ENCODE peak calls at places on chromosomes 13 and 19, in five cellular contexts. One of them, this sample, is unnamed.

GRCh38 chr13:95497307-95497943 is 55.1 kb upstream of the CLDN10 start:
- DNase-seq in brain microvascular endothelial cell: no peak
- DNase-seq in tibial nerve: no peak
- DNase-seq in ovary: no peak
- DNase-seq in GM23248: no peak
- DNase-seq in this sample: peak

GRCh38 chr19:58332697-58333096 is 5.9 kb downstream of the ZSCAN22 start:
- DNase-seq in tibial nerve: no peak
- DNase-seq in ovary: no peak
- DNase-seq in GM23248: no peak
- DNase-seq in brain microvascular endothelial cell: no peak
- DNase-seq in this sample: no peak

GRCh38 chr13:97928306-97928705 is 25.2 kb upstream of the IPO5 start:
- DNase-seq in GM23248: no peak
- DNase-seq in tibial nerve: no peak
- DNase-seq in ovary: no peak
- DNase-seq in brain microvascular endothelial cell: no peak
- DNase-seq in this sample: no peak

GRCh38 chr13:80341098-80341701 is at the start of gene SPRY2:
- DNase-seq in ovary: peak
- DNase-seq in brain microvascular endothelial cell: peak
- DNase-seq in GM23248: peak
- DNase-seq in tibial nerve: peak
- DNase-seq in this sample: peak

GRCh38 chr19:53485046-53486004 is 17.8 kb downstream of the ZNF813 start:
- DNase-seq in tibial nerve: no peak
- DNase-seq in brain microvascular endothelial cell: no peak
- DNase-seq in GM23248: no peak
- DNase-seq in ovary: no peak
- DNase-seq in this sample: no peak

GRCh38 chr13:110536006-110536693 is 25.4 kb downstream of the RAB20 start:
- DNase-seq in GM23248: no peak
- DNase-seq in tibial nerve: peak
- DNase-seq in ovary: no peak
- DNase-seq in brain microvascular endothelial cell: no peak
- DNase-seq in this sample: no peak

GRCh38 chr19:55158848-55159793 is 1.6 kb upstream of the TNNI3 start:
- DNase-seq in tibial nerve: no peak
- DNase-seq in GM23248: peak
- DNase-seq in brain microvascular endothelial cell: peak
- DNase-seq in ovary: no peak
- DNase-seq in this sample: peak

GRCh38 chr13:52455677-52456041 is 381 bp downstream of the CKAP2 start:
- DNase-seq in ovary: peak
- DNase-seq in GM23248: peak
- DNase-seq in brain microvascular endothelial cell: peak
- DNase-seq in tibial nerve: peak
- DNase-seq in this sample: peak

GRCh38 chr13:97743946-97744345 is 209.5 kb upstream of the IPO5 start:
- DNase-seq in ovary: no peak
- DNase-seq in GM23248: peak
- DNase-seq in brain microvascular endothelial cell: peak
- DNase-seq in tibial nerve: no peak
- DNase-seq in this sample: no peak

GRCh38 chr13:32790731-32791130 is 204.5 kb downstream of the PDS5B start:
- DNase-seq in GM23248: peak
- DNase-seq in tibial nerve: no peak
- DNase-seq in ovary: no peak
- DNase-seq in brain microvascular endothelial cell: no peak
- DNase-seq in this sample: no peak

GRCh38 chr13:106588367-106588766 is 20.4 kb upstream of the ARGLU1 start:
- DNase-seq in brain microvascular endothelial cell: no peak
- DNase-seq in ovary: no peak
- DNase-seq in tibial nerve: no peak
- DNase-seq in GM23248: no peak
- DNase-seq in this sample: no peak
- H3K27ac ChIP-seq in brain microvascular endothelial cell: no peak
- H3K27ac ChIP-seq in ovary: no peak
- H3K27ac ChIP-seq in tibial nerve: no peak
- H3K27ac ChIP-seq in GM23248: no peak
- H3K27ac ChIP-seq in this sample: no peak

GRCh38 chr19:4089946-4090345 is 23.2 kb upstream of the ZBTB7A start:
- DNase-seq in brain microvascular endothelial cell: no peak
- DNase-seq in tibial nerve: no peak
- DNase-seq in ovary: no peak
- DNase-seq in GM23248: no peak
- DNase-seq in this sample: no peak
- H3K4me3 ChIP-seq in brain microvascular endothelial cell: no peak
- H3K4me3 ChIP-seq in tibial nerve: no peak
- H3K4me3 ChIP-seq in ovary: no peak
- H3K4me3 ChIP-seq in GM23248: no peak
- H3K4me3 ChIP-seq in this sample: no peak

GRCh38 chr19:42516771-42517170 is 11.5 kb downstream of the CEACAM1 start:
- DNase-seq in ovary: no peak
- DNase-seq in GM23248: no peak
- DNase-seq in tibial nerve: no peak
- DNase-seq in brain microvascular endothelial cell: no peak
- DNase-seq in this sample: no peak
- H3K27ac ChIP-seq in ovary: no peak
- H3K27ac ChIP-seq in GM23248: no peak
- H3K27ac ChIP-seq in tibial nerve: no peak
- H3K27ac ChIP-seq in brain microvascular endothelial cell: no peak
- H3K27ac ChIP-seq in this sample: no peak

DNA sequence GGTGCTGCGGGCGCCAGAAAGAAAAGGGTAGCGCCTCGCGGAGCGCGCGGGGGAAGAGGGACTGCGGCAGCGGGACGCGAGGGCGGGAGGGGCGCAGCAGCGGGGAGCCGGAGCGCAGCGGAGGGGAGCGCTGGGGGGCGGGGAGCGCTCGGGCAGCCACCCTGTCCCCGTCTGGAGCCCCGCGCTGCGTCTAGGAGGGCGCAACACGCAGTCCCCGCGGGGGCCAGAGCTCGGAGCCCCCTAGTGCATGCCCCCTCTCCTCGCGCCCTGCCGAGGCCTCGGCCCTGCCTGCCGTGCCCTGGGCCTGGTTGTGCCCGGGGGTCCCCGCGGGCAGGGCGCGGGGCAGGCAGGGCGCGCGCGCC is 37.9 kb downstream of the SOX1 start:
- DNase-seq in tibial nerve: no peak
- DNase-seq in brain microvascular endothelial cell: no peak
- DNase-seq in GM23248: no peak
- DNase-seq in ovary: no peak
- DNase-seq in this sample: no peak
- H3K4me3 ChIP-seq in tibial nerve: no peak
- H3K4me3 ChIP-seq in brain microvascular endothelial cell: no peak
- H3K4me3 ChIP-seq in GM23248: no peak
- H3K4me3 ChIP-seq in ovary: no peak
- H3K4me3 ChIP-seq in this sample: no peak

DNA sequence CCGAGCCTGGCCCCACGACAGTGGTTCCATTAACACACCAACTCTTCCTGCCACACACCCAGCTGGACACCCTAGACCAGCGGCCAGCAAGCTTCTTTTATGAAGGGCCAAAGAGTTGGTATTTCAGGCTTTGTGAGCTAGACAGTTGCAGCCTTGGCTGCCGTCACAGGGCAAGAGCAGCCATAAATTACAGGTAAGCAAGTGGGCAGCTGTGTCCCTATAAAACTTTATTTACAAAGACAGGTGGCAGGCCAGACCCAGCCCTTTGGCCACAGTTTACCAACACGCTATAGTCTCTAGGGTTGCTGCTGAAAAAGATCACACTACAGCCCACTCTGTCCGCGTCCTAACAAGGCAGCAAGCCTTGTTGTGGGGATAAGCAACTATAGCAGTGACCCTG is 13.3 kb downstream of the ELL start:
- DNase-seq in GM23248: no peak
- DNase-seq in ovary: no peak
- DNase-seq in brain microvascular endothelial cell: no peak
- DNase-seq in tibial nerve: no peak
- DNase-seq in this sample: no peak
- H3K27ac ChIP-seq in GM23248: no peak
- H3K27ac ChIP-seq in ovary: no peak
- H3K27ac ChIP-seq in brain microvascular endothelial cell: no peak
- H3K27ac ChIP-seq in tibial nerve: no peak
- H3K27ac ChIP-seq in this sample: peak

DNA sequence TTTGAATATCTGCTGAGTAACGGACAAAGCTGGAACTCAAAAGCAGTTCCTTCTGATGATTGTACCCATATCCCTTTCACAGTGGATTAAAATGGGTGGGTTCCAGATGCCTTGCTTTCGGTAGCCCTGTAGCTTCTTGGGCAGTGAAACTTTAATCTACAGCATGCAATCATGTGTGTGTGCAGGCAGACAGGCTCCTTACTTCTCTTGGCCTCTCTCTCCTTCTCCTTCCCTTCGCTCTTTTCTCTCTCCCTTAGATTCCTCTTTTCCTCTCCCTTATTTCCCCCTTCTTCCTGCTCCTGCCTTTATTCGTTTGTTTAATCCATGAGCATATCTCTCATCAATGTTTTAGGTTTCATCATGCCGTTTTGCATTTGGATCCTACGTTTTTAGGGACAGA is 8.1 kb downstream of the DGKH start:
- DNase-seq in ovary: no peak
- DNase-seq in brain microvascular endothelial cell: no peak
- DNase-seq in tibial nerve: no peak
- DNase-seq in GM23248: no peak
- DNase-seq in this sample: no peak
- H3K4me3 ChIP-seq in ovary: no peak
- H3K4me3 ChIP-seq in brain microvascular endothelial cell: no peak
- H3K4me3 ChIP-seq in tibial nerve: no peak
- H3K4me3 ChIP-seq in GM23248: no peak
- H3K4me3 ChIP-seq in this sample: no peak

DNA sequence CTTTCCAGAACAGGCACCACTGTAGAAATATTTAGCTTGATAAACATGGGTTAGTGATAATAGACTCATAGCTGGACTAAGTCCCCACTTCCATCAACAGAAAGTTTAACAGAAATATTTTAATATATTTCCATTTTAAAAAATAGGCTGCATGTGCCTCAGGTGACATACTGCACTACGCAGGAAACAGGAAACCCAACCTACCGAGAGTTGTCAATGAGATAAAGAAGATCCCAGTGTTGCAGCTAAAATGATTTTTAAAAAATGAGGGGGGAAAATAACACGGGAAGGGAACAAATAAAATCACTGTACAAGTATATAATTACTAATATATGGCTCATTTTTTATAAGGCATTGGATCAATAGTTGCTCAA is 154.8 kb downstream of the TBC1D4 start:
- DNase-seq in GM23248: no peak
- DNase-seq in tibial nerve: no peak
- DNase-seq in brain microvascular endothelial cell: no peak
- DNase-seq in ovary: no peak
- DNase-seq in this sample: no peak
- H3K27ac ChIP-seq in GM23248: no peak
- H3K27ac ChIP-seq in tibial nerve: no peak
- H3K27ac ChIP-seq in brain microvascular endothelial cell: no peak
- H3K27ac ChIP-seq in ovary: peak
- H3K27ac ChIP-seq in this sample: no peak